ENCODE peak calls at places on chromosomes 6 and 20, in four cellular contexts. One of them, this sample, is unnamed.

GRCh38 chr20:24066075-24066700 is 77.6 kb upstream of the GGTLC1 start:
- DNase-seq in astrocyte of the spinal cord: no peak
- DNase-seq in HepG2: no peak
- DNase-seq in epithelial cell of proximal tubule: no peak
- DNase-seq in this sample: no peak

GRCh38 chr6:93088675-93089575 is 330.4 kb downstream of the EPHA7 start:
- DNase-seq in astrocyte of the spinal cord: peak; percentile 3
- DNase-seq in HepG2: no peak
- DNase-seq in epithelial cell of proximal tubule: no peak
- DNase-seq in this sample: no peak

GRCh38 chr20:25705830-25706351 is 9.2 kb upstream of the ZNF337 start:
- DNase-seq in astrocyte of the spinal cord: no peak
- DNase-seq in HepG2: no peak
- DNase-seq in epithelial cell of proximal tubule: no peak
- DNase-seq in this sample: no peak

GRCh38 chr20:60220655-60221054 is 262.4 kb downstream of the CDH26 start:
- DNase-seq in astrocyte of the spinal cord: no peak
- DNase-seq in HepG2: no peak
- DNase-seq in epithelial cell of proximal tubule: no peak
- DNase-seq in this sample: no peak

GRCh38 chr20:10715035-10715434 is 41.2 kb upstream of the JAG1 start:
- DNase-seq in astrocyte of the spinal cord: peak; percentile 70
- DNase-seq in HepG2: peak; percentile 86
- DNase-seq in epithelial cell of proximal tubule: no peak
- DNase-seq in this sample: no peak

GRCh38 chr20:13037727-13038126 is 29.0 kb downstream of the SPTLC3 start:
- DNase-seq in astrocyte of the spinal cord: no peak
- DNase-seq in HepG2: no peak
- DNase-seq in epithelial cell of proximal tubule: no peak
- DNase-seq in this sample: no peak

GRCh38 chr20:34022154-34022842 is 28.6 kb downstream of the RALY start:
- DNase-seq in astrocyte of the spinal cord: no peak
- DNase-seq in HepG2: peak; percentile 72
- DNase-seq in epithelial cell of proximal tubule: no peak
- DNase-seq in this sample: peak; percentile 19

GRCh38 chr6:15948930-15949900 is 179.7 kb upstream of the MYLIP start:
- DNase-seq in astrocyte of the spinal cord: no peak
- DNase-seq in HepG2: peak; percentile 77
- DNase-seq in epithelial cell of proximal tubule: peak; percentile 74
- DNase-seq in this sample: no peak

GRCh38 chr6:39426057-39426592 is 103.6 kb upstream of the KCNK16 start:
- DNase-seq in astrocyte of the spinal cord: peak; percentile 83
- DNase-seq in HepG2: no peak
- DNase-seq in epithelial cell of proximal tubule: peak; percentile 70
- DNase-seq in this sample: no peak

GRCh38 chr20:33516882-33517281 is 27.0 kb downstream of the CBFA2T2 start:
- DNase-seq in astrocyte of the spinal cord: peak; percentile 18
- DNase-seq in HepG2: no peak
- DNase-seq in epithelial cell of proximal tubule: no peak
- DNase-seq in this sample: no peak

GRCh38 chr6:101163611-101164010 is 229.9 kb upstream of the GRIK2 start:
- DNase-seq in astrocyte of the spinal cord: no peak
- DNase-seq in HepG2: no peak
- DNase-seq in epithelial cell of proximal tubule: no peak
- DNase-seq in this sample: no peak

GRCh38 chr6:106540907-106541306 is 88.4 kb downstream of the RTN4IP1 start:
- DNase-seq in astrocyte of the spinal cord: no peak
- DNase-seq in HepG2: peak; percentile 80
- DNase-seq in epithelial cell of proximal tubule: no peak
- DNase-seq in this sample: no peak

GRCh38 chr6:6007311-6008113 is 787 bp upstream of the NRN1 start:
- DNase-seq in astrocyte of the spinal cord: no peak
- DNase-seq in HepG2: no peak
- DNase-seq in epithelial cell of proximal tubule: no peak
- DNase-seq in this sample: no peak

GRCh38 chr20:62648318-62648995 is 6.2 kb downstream of the SLCO4A1 start:
- DNase-seq in astrocyte of the spinal cord: no peak
- DNase-seq in HepG2: no peak
- DNase-seq in epithelial cell of proximal tubule: no peak
- DNase-seq in this sample: no peak

GRCh38 chr20:1945134-1945618 is 48.7 kb downstream of the PDYN start:
- DNase-seq in astrocyte of the spinal cord: no peak
- DNase-seq in HepG2: no peak
- DNase-seq in epithelial cell of proximal tubule: no peak
- DNase-seq in this sample: no peak

GRCh38 chr6:156471000-156471399 is 306.2 kb upstream of the ARID1B start:
- DNase-seq in astrocyte of the spinal cord: no peak
- DNase-seq in HepG2: no peak
- DNase-seq in epithelial cell of proximal tubule: no peak
- DNase-seq in this sample: no peak

GRCh38 chr6:63663147-63663877 is 27.7 kb downstream of the PHF3 start:
- DNase-seq in astrocyte of the spinal cord: peak; percentile 81
- DNase-seq in HepG2: no peak
- DNase-seq in epithelial cell of proximal tubule: no peak
- DNase-seq in this sample: no peak

GRCh38 chr6:145929037-145929633 is 35.0 kb downstream of the SHPRH start:
- DNase-seq in astrocyte of the spinal cord: peak; percentile 67
- DNase-seq in HepG2: peak; percentile 49
- DNase-seq in epithelial cell of proximal tubule: no peak
- DNase-seq in this sample: peak; percentile 1

GRCh38 chr6:26336355-26337198 is 28.4 kb upstream of the BTN3A2 start:
- DNase-seq in astrocyte of the spinal cord: peak; percentile 69
- DNase-seq in HepG2: no peak
- DNase-seq in epithelial cell of proximal tubule: no peak
- DNase-seq in this sample: no peak

GRCh38 chr6:163355471-163355991 is 59.0 kb upstream of the QKI start:
- DNase-seq in astrocyte of the spinal cord: peak; percentile 81
- DNase-seq in HepG2: peak; percentile 15
- DNase-seq in epithelial cell of proximal tubule: no peak
- DNase-seq in this sample: no peak

GRCh38 chr6:158817298-158818007 is 1.7 kb downstream of the EZR start:
- DNase-seq in astrocyte of the spinal cord: peak; percentile 44
- DNase-seq in HepG2: peak; percentile 49
- DNase-seq in epithelial cell of proximal tubule: no peak
- DNase-seq in this sample: no peak

GRCh38 chr6:48826884-48827701 is 636.0 kb downstream of the MMUT start:
- DNase-seq in astrocyte of the spinal cord: peak; percentile 92
- DNase-seq in HepG2: no peak
- DNase-seq in epithelial cell of proximal tubule: peak; percentile 85
- DNase-seq in this sample: no peak

GRCh38 chr20:59020938-59021551 is 1.8 kb downstream of the TUBB1 start:
- DNase-seq in astrocyte of the spinal cord: peak; percentile 56
- DNase-seq in HepG2: no peak
- DNase-seq in epithelial cell of proximal tubule: no peak
- DNase-seq in this sample: no peak

GRCh38 chr6:14165091-14165490 is 47.5 kb downstream of the CD83 start:
- DNase-seq in astrocyte of the spinal cord: peak; percentile 84
- DNase-seq in HepG2: no peak
- DNase-seq in epithelial cell of proximal tubule: peak; percentile 80
- DNase-seq in this sample: no peak

GRCh38 chr6:23180504-23181293 is 611.3 kb downstream of the HDGFL1 start:
- DNase-seq in astrocyte of the spinal cord: peak; percentile 86
- DNase-seq in HepG2: no peak
- DNase-seq in epithelial cell of proximal tubule: no peak
- DNase-seq in this sample: no peak

GRCh38 chr6:122248001-122248669 is 151.3 kb upstream of the HSF2 start:
- DNase-seq in astrocyte of the spinal cord: no peak
- DNase-seq in HepG2: no peak
- DNase-seq in epithelial cell of proximal tubule: no peak
- DNase-seq in this sample: no peak

DNA sequence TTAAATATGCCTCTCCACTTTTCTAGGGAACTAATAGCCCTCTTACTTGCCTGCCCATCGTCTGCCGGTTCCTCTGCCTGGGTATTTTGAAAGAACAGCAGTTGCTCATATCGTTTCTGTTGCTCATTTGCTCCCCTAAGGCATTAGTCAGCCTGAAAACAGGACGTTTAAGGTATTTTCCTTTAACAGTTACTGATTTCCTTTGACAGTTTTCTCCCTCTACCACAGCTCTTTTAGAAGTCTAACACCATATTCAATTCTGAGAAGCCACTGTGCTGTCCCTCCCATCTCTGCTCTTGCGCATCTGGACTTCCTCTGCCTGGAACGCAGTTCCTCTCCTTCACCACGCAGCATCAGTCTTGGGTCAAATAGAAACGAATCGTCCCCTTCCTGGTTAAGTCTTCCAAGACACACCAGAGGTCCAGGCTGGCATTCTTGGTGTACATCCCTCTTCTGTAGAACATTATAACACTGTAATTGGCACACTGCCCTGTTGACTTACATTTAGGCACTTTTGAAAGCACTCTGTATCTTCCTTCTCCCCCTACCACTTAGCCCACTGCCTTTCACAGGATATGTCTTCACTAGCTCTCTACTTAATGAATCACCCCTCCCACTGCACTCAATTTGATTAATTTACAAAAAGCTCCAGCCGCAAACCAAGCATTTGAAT is 141.0 kb upstream of the CARMIL1 start:
- DNase-seq in astrocyte of the spinal cord: peak; percentile 50
- DNase-seq in HepG2: no peak
- DNase-seq in epithelial cell of proximal tubule: no peak
- DNase-seq in this sample: peak; percentile 61
- TF ChIP-seq CTCF in astrocyte of the spinal cord: peak; percentile 13
- TF ChIP-seq CTCF in HepG2: no peak
- TF ChIP-seq CTCF in epithelial cell of proximal tubule: no peak
- TF ChIP-seq CTCF in this sample: peak; percentile 6

DNA sequence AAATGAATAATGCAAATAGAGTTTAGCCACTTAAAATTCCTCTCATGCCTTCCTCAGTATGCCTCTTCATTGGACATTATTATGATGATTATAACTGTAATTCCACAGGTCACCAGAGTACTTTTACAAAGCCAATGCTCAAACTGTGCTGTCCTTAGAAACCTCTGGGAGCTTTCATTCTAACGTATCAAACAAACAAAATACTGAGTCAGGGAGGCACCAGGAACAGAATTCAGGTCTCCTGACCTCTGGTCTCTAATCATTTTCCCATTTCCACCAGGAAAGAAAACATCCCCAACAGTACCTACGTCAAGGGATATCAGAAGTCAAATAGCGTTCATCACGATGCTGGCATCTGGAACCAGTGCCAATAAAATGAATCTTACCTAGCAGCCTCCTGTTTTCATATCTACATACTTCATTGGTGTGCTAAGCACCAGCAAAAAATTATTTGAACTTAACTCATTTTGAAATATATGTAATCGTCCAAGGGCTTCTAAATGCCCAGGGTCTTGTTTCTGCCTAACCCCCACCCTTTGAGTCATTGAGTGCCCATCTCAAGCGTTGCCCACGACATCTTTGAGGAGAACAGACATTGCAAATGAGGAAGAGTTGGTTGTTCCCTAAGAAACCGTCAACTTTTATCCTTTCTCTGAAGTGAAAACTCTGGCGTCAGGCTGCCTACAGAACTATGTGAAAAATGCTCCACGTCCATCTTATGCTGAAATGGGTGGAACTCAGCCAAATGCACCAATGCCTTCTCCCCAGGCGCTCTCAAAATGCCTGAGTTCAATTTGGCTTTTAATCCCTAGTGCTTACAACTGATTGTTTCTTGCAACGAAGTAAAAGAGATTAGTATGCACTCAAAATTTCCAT is 37.8 kb downstream of the NEDD9 start:
- DNase-seq in astrocyte of the spinal cord: peak; percentile 89
- DNase-seq in HepG2: no peak
- DNase-seq in epithelial cell of proximal tubule: no peak
- DNase-seq in this sample: no peak
- H3K4me3 ChIP-seq in astrocyte of the spinal cord: no peak overlapping the region
- H3K4me3 ChIP-seq in HepG2: no peak overlapping the region
- H3K4me3 ChIP-seq in epithelial cell of proximal tubule: no peak overlapping the region
- H3K4me3 ChIP-seq in this sample: no peak overlapping the region

GRCh38 chr6:79431469-79431868 is 105.8 kb downstream of the LCA5 start:
- DNase-seq in astrocyte of the spinal cord: no peak
- DNase-seq in HepG2: peak; percentile 21
- DNase-seq in epithelial cell of proximal tubule: no peak
- DNase-seq in this sample: no peak
- TF ChIP-seq CTCF in astrocyte of the spinal cord: peak; percentile 17
- TF ChIP-seq CTCF in HepG2: peak; percentile 38
- TF ChIP-seq CTCF in epithelial cell of proximal tubule: peak; percentile 38
- TF ChIP-seq CTCF in this sample: no peak

GRCh38 chr20:50436696-50437095 is 73.5 kb upstream of the PTPN1 start:
- DNase-seq in astrocyte of the spinal cord: no peak
- DNase-seq in HepG2: no peak
- DNase-seq in epithelial cell of proximal tubule: no peak
- DNase-seq in this sample: no peak

GRCh38 chr20:50434321-50434652 is 75.9 kb upstream of the PTPN1 start:
- DNase-seq in astrocyte of the spinal cord: no peak
- DNase-seq in HepG2: no peak
- DNase-seq in epithelial cell of proximal tubule: no peak
- DNase-seq in this sample: no peak

GRCh38 chr20:50434653-50435396 is 75.4 kb upstream of the PTPN1 start:
- DNase-seq in astrocyte of the spinal cord: peak; percentile 57
- DNase-seq in HepG2: peak; percentile 68
- DNase-seq in epithelial cell of proximal tubule: no peak
- DNase-seq in this sample: no peak

GRCh38 chr20:50435397-50436051 is 74.7 kb upstream of the PTPN1 start:
- DNase-seq in astrocyte of the spinal cord: no peak
- DNase-seq in HepG2: no peak
- DNase-seq in epithelial cell of proximal tubule: no peak
- DNase-seq in this sample: no peak

GRCh38 chr20:50436052-50436656 is 74.0 kb upstream of the PTPN1 start:
- DNase-seq in astrocyte of the spinal cord: no peak
- DNase-seq in HepG2: no peak
- DNase-seq in epithelial cell of proximal tubule: no peak
- DNase-seq in this sample: no peak
- H3K4me3 ChIP-seq in astrocyte of the spinal cord: no peak overlapping the region
- H3K4me3 ChIP-seq in HepG2: no peak overlapping the region
- H3K4me3 ChIP-seq in epithelial cell of proximal tubule: no peak overlapping the region
- H3K4me3 ChIP-seq in this sample: no peak overlapping the region

GRCh38 chr6:29414588-29414987 is at the start of gene OR12D1:
- DNase-seq in astrocyte of the spinal cord: no peak
- DNase-seq in HepG2: peak; percentile 10
- DNase-seq in epithelial cell of proximal tubule: peak; percentile 37
- DNase-seq in this sample: no peak
- TF ChIP-seq CTCF in astrocyte of the spinal cord: peak; percentile 4
- TF ChIP-seq CTCF in HepG2: peak; percentile 24
- TF ChIP-seq CTCF in epithelial cell of proximal tubule: peak; percentile 50
- TF ChIP-seq CTCF in this sample: no peak

GRCh38 chr6:108166664-108167448 is 1.0 kb downstream of the NR2E1 start:
- DNase-seq in astrocyte of the spinal cord: no peak
- DNase-seq in HepG2: no peak
- DNase-seq in epithelial cell of proximal tubule: no peak
- DNase-seq in this sample: no peak
- H3K4me3 ChIP-seq in astrocyte of the spinal cord: no peak overlapping the region
- H3K4me3 ChIP-seq in HepG2: no peak overlapping the region
- H3K4me3 ChIP-seq in epithelial cell of proximal tubule: no peak overlapping the region
- H3K4me3 ChIP-seq in this sample: no peak overlapping the region